ENCODE peak calls at places on chromosomes 13 and 19, in five cellular contexts. C is aorta, I is body of pancreas, N is mucosa of descending colon, M is kidney. V is an unnamed sample.

GRCh38 chr13:31697290-31697689 is 42.0 kb upstream of the RXFP2 start:
- DNase-seq in C (no peak), I (no peak), N (no peak), M (no peak), V (no peak)

GRCh38 chr13:113343692-113343968 is 20.3 kb downstream of the GRTP1 start:
- DNase-seq in C (no peak), I (no peak), N (no peak), M (peak; percentile 38), V (no peak)

GRCh38 chr13:114092468-114092867 is 40.0 kb downstream of the RASA3 start:
- DNase-seq in C (no peak), I (no peak), N (no peak), M (no peak), V (no peak)

GRCh38 chr13:107205318-107206112 is 637.6 kb upstream of the ARGLU1 start:
- DNase-seq in C (peak; percentile 67), I (peak; percentile 66), N (no peak), M (peak; percentile 79), V (peak; percentile 61)

GRCh38 chr19:13918726-13919411 is 12.9 kb downstream of the CC2D1A start:
- DNase-seq in C (no peak), I (no peak), N (no peak), M (no peak), V (no peak)

GRCh38 chr19:47848871-47849473 is 10.1 kb upstream of the TPRX2 start:
- DNase-seq in C (peak; percentile 53), I (no peak), N (no peak), M (no peak), V (no peak)

GRCh38 chr19:45809643-45810159 is 5.4 kb downstream of the RSPH6A start:
- DNase-seq in C (no peak), I (no peak), N (no peak), M (no peak), V (no peak)

GRCh38 chr19:56403764-56404704 is at the start of gene ZNF583:
- DNase-seq in C (peak; percentile 98), I (peak; percentile 96), N (peak; percentile 95), M (peak; percentile 98), V (peak; percentile 95)

GRCh38 chr19:11693505-11694499 is 44.9 kb downstream of the ZNF823 start:
- DNase-seq in C (no peak), I (no peak), N (no peak), M (no peak), V (no peak)

GRCh38 chr19:41575998-41576397 is at the start of gene CEACAM21:
- DNase-seq in C (peak; percentile 80), I (no peak), N (peak; percentile 73), M (no peak), V (peak; percentile 66)

GRCh38 chr19:17947815-17948473 is 15.1 kb downstream of the CCDC124 start:
- DNase-seq in C (peak; percentile 94), I (peak; percentile 94), N (peak; percentile 94), M (peak; percentile 97), V (peak; percentile 91)

GRCh38 chr19:46213156-46213555 is 16.4 kb upstream of the IGFL1 start:
- DNase-seq in C (no peak), I (no peak), N (no peak), M (peak; percentile 41), V (no peak)

GRCh38 chr13:67437246-67437645 is 207.1 kb upstream of the PCDH9 start:
- DNase-seq in C (no peak), I (no peak), N (no peak), M (no peak), V (no peak)

GRCh38 chr13:111636804-111637203 is 316.4 kb downstream of the TEX29 start:
- DNase-seq in C (no peak), I (no peak), N (no peak), M (no peak), V (no peak)

GRCh38 chr19:38321646-38322323 is 2.1 kb downstream of the KCNK6 start:
- DNase-seq in C (peak; percentile 72), I (peak; percentile 50), N (no peak), M (no peak), V (peak; percentile 58)

GRCh38 chr13:87661471-87661870 is 9.7 kb upstream of the SLITRK5 start:
- DNase-seq in C (no peak), I (no peak), N (no peak), M (no peak), V (no peak)

GRCh38 chr13:33542309-33543088 is 256.9 kb upstream of the STARD13 start:
- DNase-seq in C (peak; percentile 99), I (peak; percentile 99), N (peak; percentile 99), M (peak; percentile 100), V (peak; percentile 99)

GRCh38 chr19:1725100-1726064 is 27.9 kb upstream of the ONECUT3 start:
- DNase-seq in C (no peak), I (peak; percentile 75), N (no peak), M (no peak), V (peak; percentile 12)

GRCh38 chr19:15210323-15210774 is 9.6 kb upstream of the NOTCH3 start:
- DNase-seq in C (peak; percentile 90), I (no peak), N (no peak), M (no peak), V (no peak)

GRCh38 chr13:23610187-23610576 is 40.0 kb downstream of the TNFRSF19 start:
- DNase-seq in C (no peak), I (no peak), N (no peak), M (no peak), V (no peak)

GRCh38 chr19:17244618-17245534 is 843 bp downstream of the NR2F6 start:
- DNase-seq in C (peak; percentile 64), I (peak; percentile 67), N (peak; percentile 73), M (no peak), V (peak; percentile 59)

GRCh38 chr13:105406551-105406950 is 1128.9 kb downstream of the EFNB2 start:
- DNase-seq in C (no peak), I (no peak), N (no peak), M (no peak), V (no peak)

GRCh38 chr19:46351241-46352041 is 4.6 kb downstream of the PPP5C start:
- DNase-seq in C (peak; percentile 89), I (peak; percentile 75), N (peak; percentile 75), M (peak; percentile 91), V (peak; percentile 54)

GRCh38 chr13:41291246-41291645 is 19.8 kb upstream of the NAA16 start:
- DNase-seq in C (no peak), I (no peak), N (no peak), M (no peak), V (no peak)

GRCh38 chr13:112658807-112659206 is 31.0 kb upstream of the ATP11A start:
- DNase-seq in C (no peak), I (no peak), N (no peak), M (no peak), V (no peak)

GRCh38 chr19:47886010-47886559 is at the start of gene SULT2A1:
- DNase-seq in C (no peak), I (no peak), N (no peak), M (peak; percentile 5), V (no peak)

GRCh38 chr19:3480383-3481091 is at the start of gene SMIM24:
- DNase-seq in C (no peak), I (no peak), N (peak; percentile 85), M (peak; percentile 89), V (peak; percentile 73)

GRCh38 chr13:95304446-95304845 is 3.2 kb upstream of the ABCC4 start:
- DNase-seq in C (no peak), I (no peak), N (no peak), M (no peak), V (no peak)

GRCh38 chr13:113972451-113973217 is 1.2 kb downstream of the C13orf46 start:
- DNase-seq in C (peak; percentile 45), I (peak; percentile 14), N (peak; percentile 43), M (peak; percentile 44), V (no peak)

GRCh38 chr19:15180451-15181390 is 20.1 kb downstream of the NOTCH3 start:
- DNase-seq in C (peak; percentile 53), I (peak; percentile 70), N (no peak), M (no peak), V (peak; percentile 51)

GRCh38 chr13:105063676-105064075 is 1471.8 kb downstream of the EFNB2 start:
- DNase-seq in C (no peak), I (no peak), N (no peak), M (no peak), V (no peak)

GRCh38 chr19:38729653-38730469 is 14.4 kb downstream of the CAPN12 start:
- DNase-seq in C (peak; percentile 78), I (peak; percentile 64), N (peak; percentile 78), M (peak; percentile 87), V (peak; percentile 80)

GRCh38 chr13:113813749-113814434 is 50.0 kb downstream of the GAS6 start:
- DNase-seq in C (no peak), I (peak; percentile 62), N (no peak), M (no peak), V (no peak)

GRCh38 chr19:10155834-10156233 is 36.1 kb upstream of the EIF3G start:
- DNase-seq in C (no peak), I (no peak), N (no peak), M (no peak), V (no peak)

GRCh38 chr19:42125536-42125935 is 6.7 kb downstream of the POU2F2 start:
- DNase-seq in C (no peak), I (no peak), N (no peak), M (no peak), V (no peak)

GRCh38 chr13:27007166-27007565 is 164.4 kb downstream of the USP12 start:
- DNase-seq in C (no peak), I (no peak), N (no peak), M (no peak), V (no peak)
- H3K4me3 ChIP-seq in C (no peak overlapping the region), I (no peak overlapping the region), N (no peak overlapping the region), M (peak overlapping the region; percentile 47), V (peak overlapping the region; percentile 27)

DNA sequence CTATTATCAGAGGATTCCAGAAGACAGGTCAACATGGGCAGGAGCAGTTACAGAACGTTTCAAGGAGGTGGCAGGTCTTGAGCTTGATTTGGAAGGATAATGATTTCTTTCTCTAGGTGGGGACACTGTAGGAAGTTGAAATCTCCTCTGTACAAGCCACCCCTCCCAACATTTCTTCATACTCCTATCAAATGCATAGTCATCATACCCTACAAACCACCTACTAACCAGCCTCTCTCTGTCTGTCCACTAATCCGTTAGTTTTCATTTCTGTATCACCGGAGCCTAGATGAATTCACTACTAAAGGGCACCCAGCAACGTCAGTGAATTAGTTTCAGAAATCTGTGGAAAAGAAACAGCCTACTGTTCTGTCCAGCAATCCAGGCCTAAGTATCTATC is 1.3 kb downstream of the ATP7B start:
- DNase-seq in C (no peak), I (no peak), N (no peak), M (no peak), V (no peak)
- H3K4me3 ChIP-seq in C (no peak overlapping the region), I (no peak overlapping the region), N (no peak overlapping the region), M (no peak overlapping the region), V (no peak overlapping the region)

DNA sequence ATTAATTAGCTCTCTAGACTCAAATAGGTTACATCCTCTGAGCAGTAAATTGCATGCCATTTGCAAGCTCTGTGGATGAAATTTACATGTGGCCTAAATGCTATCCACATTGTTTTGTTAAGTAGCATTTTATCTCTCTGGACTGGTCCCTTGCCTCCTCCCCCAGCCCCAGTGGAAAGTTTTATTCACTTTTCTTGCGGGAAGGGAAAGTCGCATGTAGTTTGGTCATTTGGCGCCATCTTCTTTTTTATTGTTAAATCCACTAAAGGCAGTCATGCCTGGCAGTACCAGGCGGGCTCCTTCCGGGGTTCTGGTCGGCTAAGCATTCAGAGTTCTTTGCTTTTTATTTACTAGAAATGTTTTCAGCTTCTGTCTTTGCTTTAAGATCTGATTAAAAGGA is 188.7 kb downstream of the TM9SF2 start:
- DNase-seq in C (no peak), I (no peak), N (no peak), M (no peak), V (no peak)
- H3K4me3 ChIP-seq in C (no peak overlapping the region), I (no peak overlapping the region), N (no peak overlapping the region), M (no peak overlapping the region), V (no peak overlapping the region)

DNA sequence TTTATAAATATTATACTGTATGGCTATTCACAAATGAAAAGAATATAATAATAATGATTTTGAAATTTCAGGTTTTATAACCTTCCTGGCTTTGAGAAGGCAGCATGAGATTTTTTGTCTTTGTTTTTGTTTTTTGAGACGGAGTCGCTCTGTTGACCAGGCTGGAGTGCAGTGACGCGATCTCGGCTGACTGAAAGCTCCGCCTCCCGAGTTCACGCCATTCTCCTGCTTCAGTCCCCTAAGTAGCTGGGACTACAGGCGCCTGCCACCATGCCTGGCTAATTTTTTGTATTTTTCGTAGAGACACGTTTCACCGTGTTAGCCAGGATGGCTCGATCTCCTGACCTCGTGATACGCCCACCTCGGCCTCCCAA is 64.1 kb downstream of the ZNF429 start:
- DNase-seq in C (peak; percentile 77), I (peak; percentile 49), N (no peak), M (no peak), V (peak; percentile 32)
- H3K4me3 ChIP-seq in C (no peak overlapping the region), I (no peak overlapping the region), N (no peak overlapping the region), M (peak overlapping the region; percentile 43), V (peak overlapping the region; percentile 51)

V was measured in transverse colon.